ENCODE peak calls at places on chromosome 19, in ten cellular contexts. C is upper lobe of left lung, L is breast epithelium, Q is prostate gland, S is endothelial cell of umbilical vein, P is HepG2, W is HCT116, V is H1, H is K562, I is stomach. G is an unnamed sample.
A peak's percentile ranks its signal among the peaks of the same experiment; 100 is the strongest.

GRCh38 chr19:40609561-40610395 is 8.6 kb downstream of the LTBP4 start:
- DNase-seq in C (peak; percentile 98), L (peak; percentile 88), Q (peak; percentile 88), S (peak; percentile 61), P (peak; percentile 44), W (peak; percentile 88), V (no peak), H (peak; percentile 91), I (peak; percentile 96), G (peak; percentile 98)

GRCh38 chr19:55600336-55601028 is 394 bp downstream of the ZNF524 start:
- DNase-seq in C (no peak), L (peak; percentile 55), Q (no peak), S (peak; percentile 72), P (no peak), W (no peak), V (no peak), H (no peak), I (no peak), G (no peak)

GRCh38 chr19:17097593-17098126 is 22.1 kb downstream of the MYO9B start:
- DNase-seq in C (no peak), L (no peak), Q (no peak), S (peak; percentile 41), P (peak; percentile 86), W (no peak), V (no peak), H (peak; percentile 59), I (no peak), G (no peak)

GRCh38 chr19:38264486-38265212 is at the start of gene SPINT2:
- DNase-seq in C (no peak), L (no peak), Q (no peak), S (no peak), P (no peak), W (peak; percentile 67), V (peak; percentile 60), H (no peak), I (no peak), G (no peak)

GRCh38 chr19:42547927-42548326 is 19.6 kb upstream of the CEACAM1 start:
- DNase-seq in C (no peak), L (no peak), Q (no peak), S (no peak), P (no peak), W (no peak), V (no peak), H (no peak), I (no peak), G (peak; percentile 35)

GRCh38 chr19:23241433-23241832 is 8.8 kb downstream of the ZNF724 start:
- DNase-seq in C (no peak), L (no peak), Q (no peak), S (no peak), P (no peak), W (no peak), V (no peak), H (no peak), I (no peak), G (no peak)

GRCh38 chr19:17036640-17037039 is 10.0 kb upstream of the CPAMD8 start:
- DNase-seq in C (no peak), L (no peak), Q (no peak), S (no peak), P (no peak), W (no peak), V (no peak), H (no peak), I (no peak), G (no peak)

GRCh38 chr19:10568444-10568825 is 344 bp downstream of the CDKN2D start:
- DNase-seq in C (no peak), L (peak; percentile 51), Q (no peak), S (no peak), P (no peak), W (no peak), V (no peak), H (no peak), I (peak; percentile 50), G (no peak)

GRCh38 chr19:40803857-40804782 is 5.1 kb downstream of the EGLN2 start:
- DNase-seq in C (no peak), L (no peak), Q (peak; percentile 66), S (no peak), P (peak; percentile 52), W (no peak), V (no peak), H (peak; percentile 29), I (peak; percentile 83), G (no peak)

GRCh38 chr19:5913739-5914357 is at the start of gene CAPS:
- DNase-seq in C (peak; percentile 56), L (peak; percentile 37), Q (peak; percentile 81), S (no peak), P (peak; percentile 39), W (no peak), V (no peak), H (no peak), I (peak; percentile 91), G (no peak)

GRCh38 chr19:42282036-42282762 is 13.1 kb downstream of the CIC start:
- DNase-seq in C (no peak), L (no peak), Q (no peak), S (no peak), P (no peak), W (no peak), V (no peak), H (no peak), I (no peak), G (peak; percentile 72)

GRCh38 chr19:4304509-4305252 is at the start of gene FSD1:
- DNase-seq in C (peak; percentile 89), L (no peak), Q (no peak), S (peak; percentile 47), P (no peak), W (no peak), V (peak; percentile 39), H (peak; percentile 95), I (no peak), G (no peak)

DNA sequence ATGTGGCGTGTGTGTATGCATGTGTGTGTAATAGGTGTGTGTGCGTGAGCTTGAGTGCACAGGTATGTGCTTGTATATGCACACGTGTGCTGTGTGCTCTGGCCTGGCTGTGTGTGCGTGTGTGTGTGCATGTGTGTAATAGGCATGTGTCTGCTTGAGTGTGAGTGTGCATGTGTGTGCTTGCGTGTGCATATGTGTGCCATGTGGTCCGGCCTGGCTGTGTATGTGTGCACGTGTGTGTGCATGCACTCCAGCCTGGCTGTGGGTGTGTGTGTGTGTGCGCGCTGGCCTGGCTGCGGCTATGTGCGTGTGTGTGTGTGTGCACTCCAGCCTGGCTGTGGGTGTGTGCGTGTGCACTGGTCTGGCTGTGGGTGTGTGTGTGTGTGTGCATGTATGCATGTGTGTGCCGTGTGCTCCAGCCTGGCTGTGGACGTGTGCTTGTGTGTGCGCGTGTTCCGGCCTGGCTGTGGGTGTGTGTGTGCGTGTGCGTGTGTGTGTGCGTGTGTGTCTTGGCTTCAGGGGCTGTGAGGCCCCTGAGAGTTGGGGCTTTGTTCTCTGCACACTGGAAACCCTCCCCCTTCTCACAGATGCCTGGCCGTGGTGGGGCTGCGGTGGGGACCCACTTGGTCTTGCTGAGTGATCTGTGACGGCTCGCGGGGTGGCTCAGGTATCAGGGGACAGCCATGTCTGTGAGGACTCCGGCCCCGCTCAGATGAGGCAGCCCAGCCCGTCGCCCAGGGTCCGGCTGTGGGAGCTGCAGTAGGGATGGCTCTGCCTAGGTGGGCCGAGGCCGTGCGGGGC is 8.2 kb downstream of the SPPL2B start:
- DNase-seq in C (peak; percentile 73), L (no peak), Q (no peak), S (no peak), P (no peak), W (no peak), V (no peak), H (no peak), I (no peak), G (no peak)
- TF ChIP-seq POLR2A in C (no peak), L (no peak), Q (no peak), S (no peak), P (no peak), W (no peak), V (no peak), H (no peak), I (no peak), G (no peak)

GRCh38 chr19:31553844-31554215 is 204.6 kb upstream of the TSHZ3 start:
- DNase-seq in C (no peak), L (no peak), Q (no peak), S (no peak), P (no peak), W (no peak), V (no peak), H (no peak), I (no peak), G (no peak)

GRCh38 chr19:31554360-31554759 is 205.1 kb upstream of the TSHZ3 start:
- DNase-seq in C (no peak), L (no peak), Q (no peak), S (no peak), P (no peak), W (no peak), V (no peak), H (no peak), I (no peak), G (no peak)

GRCh38 chr19:31559494-31559893 is 210.3 kb upstream of the TSHZ3 start:
- DNase-seq in C (no peak), L (no peak), Q (no peak), S (no peak), P (no peak), W (no peak), V (no peak), H (no peak), I (no peak), G (no peak)

GRCh38 chr19:31553112-31553843 is 204.0 kb upstream of the TSHZ3 start:
- DNase-seq in C (no peak), L (no peak), Q (no peak), S (no peak), P (no peak), W (no peak), V (no peak), H (no peak), I (no peak), G (no peak)

GRCh38 chr19:31555634-31556215 is 206.5 kb upstream of the TSHZ3 start:
- DNase-seq in C (peak; percentile 29), L (no peak), Q (peak; percentile 51), S (no peak), P (no peak), W (no peak), V (no peak), H (no peak), I (no peak), G (no peak)
- H3K4me3 ChIP-seq in C (no peak overlapping the region), L (no peak overlapping the region), Q (no peak overlapping the region), S (no peak overlapping the region), P (no peak overlapping the region), W (no peak overlapping the region), V (no peak overlapping the region), H (no peak overlapping the region), I (no peak overlapping the region), G (no peak overlapping the region)

DNA sequence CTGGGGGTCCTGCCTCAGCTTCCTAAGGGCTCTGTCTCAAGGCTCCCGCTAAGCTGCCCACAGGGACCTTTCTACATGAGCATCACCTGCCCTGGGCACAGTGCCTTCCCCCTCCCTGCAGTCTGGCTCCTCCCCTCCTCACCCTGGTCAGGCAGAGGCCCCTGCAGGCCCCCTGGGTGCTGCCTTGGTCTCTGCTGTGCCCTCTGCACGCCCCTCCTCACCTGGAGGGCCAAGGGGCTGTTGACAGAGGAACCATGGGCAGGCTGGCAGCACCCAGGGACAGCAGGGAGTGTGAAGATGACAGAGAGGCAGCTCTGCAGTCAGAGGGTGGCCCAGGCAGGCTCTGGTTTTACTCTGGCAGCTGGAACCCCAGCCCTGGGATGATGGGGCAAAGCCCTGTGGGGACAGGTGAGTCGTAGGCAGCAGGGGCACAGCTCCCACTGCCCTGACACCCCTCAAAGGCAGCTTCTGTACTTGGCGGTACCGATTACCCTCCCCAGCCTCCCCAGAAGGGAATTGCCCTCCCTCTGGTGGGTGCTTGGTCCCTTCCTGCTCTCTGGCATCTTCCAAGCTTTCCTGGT is 43.1 kb downstream of the SUGP2 start:
- DNase-seq in C (no peak), L (no peak), Q (no peak), S (no peak), P (no peak), W (no peak), V (no peak), H (no peak), I (no peak), G (no peak)
- TF ChIP-seq POLR2AphosphoS5 in C (no peak), L (no peak), Q (no peak), S (no peak), P (peak; percentile 15), W (no peak), V (peak; percentile 45), H (peak; percentile 49), I (no peak), G (no peak)

GRCh38 chr19:1260749-1261511 is 8.2 kb upstream of the CIRBP start:
- DNase-seq in C (peak; percentile 100), L (peak; percentile 95), Q (peak; percentile 95), S (peak; percentile 96), P (peak; percentile 88), W (peak; percentile 91), V (peak; percentile 93), H (peak; percentile 89), I (peak; percentile 97), G (peak; percentile 97)
- TF ChIP-seq POLR2A in C (peak; percentile 79), L (no peak), Q (peak; percentile 94), S (no peak), P (no peak), W (peak; percentile 6), V (no peak), H (no peak), I (no peak), G (no peak)